ENCODE peak calls at places on chromosomes 11 and 22, in four cellular contexts. One of them, this sample, is unnamed.

GRCh38 chr11:119144825-119145476 is 3.9 kb upstream of the ABCG4 start:
- DNase-seq in tibial artery: peak; percentile 69
- DNase-seq in cardiac fibroblast: peak; percentile 75
- DNase-seq in RWPE2: no peak
- DNase-seq in this sample: peak; percentile 49

GRCh38 chr22:37178350-37179125 is 9.5 kb downstream of the C1QTNF6 start:
- DNase-seq in tibial artery: no peak
- DNase-seq in RWPE2: peak; percentile 51
- DNase-seq in cardiac fibroblast: peak; percentile 71
- DNase-seq in this sample: peak; percentile 64

GRCh38 chr11:75796091-75796435 is 18.9 kb upstream of the UVRAG start:
- DNase-seq in RWPE2: no peak
- DNase-seq in cardiac fibroblast: no peak
- DNase-seq in tibial artery: no peak
- DNase-seq in this sample: peak; percentile 26

GRCh38 chr22:49323751-49324415 is 503.8 kb downstream of the BRD1 start:
- DNase-seq in tibial artery: no peak
- DNase-seq in cardiac fibroblast: no peak
- DNase-seq in RWPE2: no peak
- DNase-seq in this sample: no peak

GRCh38 chr11:134786636-134787035 is 374.6 kb upstream of the B3GAT1 start:
- DNase-seq in tibial artery: no peak
- DNase-seq in RWPE2: no peak
- DNase-seq in cardiac fibroblast: no peak
- DNase-seq in this sample: no peak

GRCh38 chr11:107040447-107041444 is 22.5 kb upstream of the GUCY1A2 start:
- DNase-seq in tibial artery: no peak
- DNase-seq in RWPE2: no peak
- DNase-seq in cardiac fibroblast: peak; percentile 85
- DNase-seq in this sample: no peak

GRCh38 chr22:45201678-45202332 is 38.1 kb downstream of the NUP50 start:
- DNase-seq in RWPE2: no peak
- DNase-seq in cardiac fibroblast: peak; percentile 92
- DNase-seq in tibial artery: no peak
- DNase-seq in this sample: peak; percentile 62

GRCh38 chr11:84714316-84714780 is 912.8 kb downstream of the DLG2 start:
- DNase-seq in RWPE2: peak; percentile 48
- DNase-seq in tibial artery: no peak
- DNase-seq in cardiac fibroblast: peak; percentile 35
- DNase-seq in this sample: no peak

GRCh38 chr22:48564995-48565394 is 1262.7 kb downstream of the BRD1 start:
- DNase-seq in tibial artery: no peak
- DNase-seq in cardiac fibroblast: no peak
- DNase-seq in RWPE2: no peak
- DNase-seq in this sample: no peak

GRCh38 chr11:44565008-44565745 is at the start of gene CD82:
- DNase-seq in cardiac fibroblast: peak; percentile 99
- DNase-seq in tibial artery: peak; percentile 100
- DNase-seq in RWPE2: peak; percentile 100
- DNase-seq in this sample: peak; percentile 100
- TF ChIP-seq CTCF in cardiac fibroblast: no peak
- TF ChIP-seq CTCF in tibial artery: peak; percentile 43
- TF ChIP-seq CTCF in RWPE2: peak; percentile 24
- TF ChIP-seq CTCF in this sample: peak; percentile 66

DNA sequence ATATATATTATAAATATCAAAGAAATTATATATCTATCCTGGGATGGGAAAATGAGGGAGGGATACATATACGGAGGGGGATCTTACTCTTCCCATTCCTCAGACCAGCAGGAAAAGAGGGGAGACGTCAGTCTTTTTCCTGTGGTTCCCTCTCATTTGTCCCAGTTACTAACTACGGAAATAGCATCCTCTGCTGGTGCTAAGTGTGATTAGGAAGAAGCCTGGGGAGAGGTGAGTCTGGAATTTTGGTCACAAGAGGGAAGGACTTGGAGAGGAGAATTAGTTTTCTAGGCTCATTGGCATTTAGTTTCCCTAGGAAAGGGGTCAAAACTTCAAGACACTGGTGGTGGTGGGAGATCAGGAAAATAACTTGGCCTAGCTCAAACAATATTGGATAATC is 11.6 kb downstream of the MED19 start:
- DNase-seq in cardiac fibroblast: no peak
- DNase-seq in RWPE2: no peak
- DNase-seq in tibial artery: no peak
- DNase-seq in this sample: no peak
- TF ChIP-seq CTCF in cardiac fibroblast: no peak
- TF ChIP-seq CTCF in RWPE2: no peak
- TF ChIP-seq CTCF in tibial artery: no peak
- TF ChIP-seq CTCF in this sample: no peak

DNA sequence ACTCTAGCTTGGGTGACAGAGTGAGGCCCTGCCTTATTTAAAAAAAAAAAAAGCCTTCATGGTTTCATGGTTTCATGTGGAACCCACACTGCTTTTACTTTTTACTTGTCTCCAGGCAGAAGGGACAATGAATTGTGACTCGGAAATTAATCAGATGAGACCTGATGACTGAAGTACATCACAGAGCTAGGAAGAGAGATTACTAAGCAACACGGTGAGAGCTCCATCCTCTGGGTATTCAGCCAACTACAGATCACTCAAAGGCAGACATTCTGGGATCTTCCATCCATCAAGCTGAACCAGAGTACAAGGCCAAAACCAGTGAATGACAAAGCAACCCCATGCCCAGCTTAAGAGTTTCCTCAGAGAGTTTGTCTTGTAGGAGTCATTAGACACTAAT is 433.2 kb downstream of the SOX6 start:
- DNase-seq in tibial artery: no peak
- DNase-seq in RWPE2: no peak
- DNase-seq in cardiac fibroblast: peak; percentile 9
- DNase-seq in this sample: no peak
- TF ChIP-seq CTCF in tibial artery: no peak
- TF ChIP-seq CTCF in RWPE2: peak; percentile 32
- TF ChIP-seq CTCF in cardiac fibroblast: no peak
- TF ChIP-seq CTCF in this sample: no peak

GRCh38 chr22:35712672-35713071 is 5.0 kb upstream of the APOL5 start:
- DNase-seq in tibial artery: no peak
- DNase-seq in cardiac fibroblast: no peak
- DNase-seq in RWPE2: no peak
- DNase-seq in this sample: no peak
- TF ChIP-seq CTCF in tibial artery: no peak
- TF ChIP-seq CTCF in cardiac fibroblast: no peak
- TF ChIP-seq CTCF in RWPE2: no peak
- TF ChIP-seq CTCF in this sample: no peak

GRCh38 chr11:13487661-13488030 is 8.2 kb downstream of the PTH start:
- DNase-seq in cardiac fibroblast: peak; percentile 27
- DNase-seq in RWPE2: no peak
- DNase-seq in tibial artery: no peak
- DNase-seq in this sample: no peak
- TF ChIP-seq CTCF in cardiac fibroblast: peak; percentile 35
- TF ChIP-seq CTCF in RWPE2: no peak
- TF ChIP-seq CTCF in tibial artery: no peak
- TF ChIP-seq CTCF in this sample: no peak

This sample was measured in chondrocyte.